ENCODE peak calls at places on chromosome 6, in eight cellular contexts. L is right atrium auricular region, U is colonic mucosa, D is fibroblast of pulmonary artery, K is SK-N-SH, Z is A673, V is mammary epithelial cell, J is lower leg skin. G is an unnamed sample.

GRCh38 chr6:150932976-150933375 is 67.5 kb downstream of the MTHFD1L start:
- DNase-seq in L (no peak), U (no peak), D (no peak), K (no peak), Z (peak), V (no peak), J (no peak), G (no peak)

GRCh38 chr6:23180504-23181293 is 611.3 kb downstream of the HDGFL1 start:
- DNase-seq in L (no peak), U (peak), D (peak), K (peak), Z (peak), V (no peak), J (no peak), G (peak)

GRCh38 chr6:170236131-170236851 is 54.6 kb downstream of the DLL1 start:
- DNase-seq in L (no peak), U (no peak), D (no peak), K (no peak), Z (no peak), V (no peak), J (peak), G (no peak)

GRCh38 chr6:116410945-116411623 is 40.3 kb downstream of the DSE start:
- DNase-seq in L (no peak), U (no peak), D (peak), K (no peak), Z (peak), V (peak), J (no peak), G (peak)

GRCh38 chr6:43016935-43017334 is 2.9 kb downstream of the KLHDC3 start:
- DNase-seq in L (no peak), U (no peak), D (no peak), K (no peak), Z (no peak), V (no peak), J (no peak), G (no peak)

GRCh38 chr6:145904878-145905277 is 59.3 kb downstream of the SHPRH start:
- DNase-seq in L (no peak), U (peak), D (no peak), K (no peak), Z (no peak), V (no peak), J (no peak), G (no peak)

GRCh38 chr6:73579851-73580246 is 59.0 kb upstream of the EEF1A1 start:
- DNase-seq in L (no peak), U (no peak), D (peak), K (no peak), Z (no peak), V (peak), J (no peak), G (peak)

GRCh38 chr6:28354688-28355554 is 5.2 kb downstream of the ZKSCAN3 start:
- DNase-seq in L (no peak), U (no peak), D (no peak), K (no peak), Z (no peak), V (no peak), J (no peak), G (no peak)

GRCh38 chr6:108484016-108484415 is 76.7 kb upstream of the FOXO3 start:
- DNase-seq in L (no peak), U (no peak), D (no peak), K (no peak), Z (no peak), V (no peak), J (no peak), G (no peak)

GRCh38 chr6:151962246-151962846 is 154.9 kb downstream of the ESR1 start:
- DNase-seq in L (no peak), U (no peak), D (peak), K (no peak), Z (no peak), V (peak), J (no peak), G (peak)

GRCh38 chr6:39208233-39208720 is 21.0 kb downstream of the KCNK5 start:
- DNase-seq in L (no peak), U (no peak), D (no peak), K (no peak), Z (no peak), V (no peak), J (no peak), G (no peak)

GRCh38 chr6:160141001-160141726 is 19.5 kb downstream of the SLC22A1 start:
- DNase-seq in L (peak), U (no peak), D (peak), K (no peak), Z (no peak), V (no peak), J (no peak), G (peak)

GRCh38 chr6:118704911-118705310 is 53.5 kb upstream of the CEP85L start:
- DNase-seq in L (no peak), U (no peak), D (peak), K (no peak), Z (peak), V (no peak), J (no peak), G (peak)

GRCh38 chr6:166204852-166205650 is 37.4 kb upstream of the TBXT start:
- DNase-seq in L (no peak), U (no peak), D (no peak), K (no peak), Z (no peak), V (no peak), J (no peak), G (no peak)

GRCh38 chr6:92231220-92231701 is 1188.1 kb downstream of the EPHA7 start:
- DNase-seq in L (no peak), U (no peak), D (no peak), K (no peak), Z (no peak), V (no peak), J (no peak), G (no peak)

GRCh38 chr6:90468080-90468479 is 118.8 kb downstream of the MAP3K7 start:
- DNase-seq in L (no peak), U (no peak), D (peak), K (no peak), Z (no peak), V (peak), J (no peak), G (peak)

GRCh38 chr6:42338573-42339218 is 113.0 kb downstream of the TRERF1 start:
- DNase-seq in L (no peak), U (no peak), D (peak), K (no peak), Z (no peak), V (peak), J (no peak), G (peak)

GRCh38 chr6:134482585-134483346 is 164.9 kb upstream of the SGK1 start:
- DNase-seq in L (peak), U (no peak), D (peak), K (no peak), Z (no peak), V (no peak), J (no peak), G (peak)

GRCh38 chr6:21914121-21914973 is 320.8 kb downstream of the SOX4 start:
- DNase-seq in L (peak), U (peak), D (peak), K (peak), Z (peak), V (peak), J (no peak), G (no peak)

GRCh38 chr6:36615018-36615761 is 21.0 kb downstream of the SRSF3 start:
- DNase-seq in L (peak), U (peak), D (peak), K (peak), Z (peak), V (peak), J (peak), G (peak)

GRCh38 chr6:151413372-151414145 is 22.2 kb upstream of the ZBTB2 start:
- DNase-seq in L (no peak), U (no peak), D (no peak), K (no peak), Z (no peak), V (no peak), J (no peak), G (no peak)

GRCh38 chr6:83231146-83231545 is 38.0 kb downstream of the RWDD2A start:
- DNase-seq in L (no peak), U (no peak), D (peak), K (no peak), Z (no peak), V (no peak), J (no peak), G (peak)

GRCh38 chr6:145814035-145814500 is 527 bp downstream of the FBXO30 start:
- DNase-seq in L (no peak), U (peak), D (no peak), K (peak), Z (peak), V (peak), J (no peak), G (peak)

GRCh38 chr6:84618836-84619235 is 145.6 kb downstream of the TBX18 start:
- DNase-seq in L (no peak), U (no peak), D (peak), K (no peak), Z (peak), V (no peak), J (no peak), G (peak)

GRCh38 chr6:132466952-132467351 is 46.0 kb downstream of the STX7 start:
- DNase-seq in L (no peak), U (no peak), D (no peak), K (no peak), Z (no peak), V (peak), J (no peak), G (peak)

GRCh38 chr6:106168097-106168888 is 82.2 kb downstream of the PRDM1 start:
- DNase-seq in L (no peak), U (no peak), D (no peak), K (no peak), Z (no peak), V (no peak), J (no peak), G (no peak)

GRCh38 chr6:158009935-158010585 is 28.4 kb downstream of the SYNJ2 start:
- DNase-seq in L (no peak), U (no peak), D (no peak), K (no peak), Z (no peak), V (no peak), J (no peak), G (no peak)

GRCh38 chr6:163137504-163137903 is 277.0 kb upstream of the QKI start:
- DNase-seq in L (no peak), U (no peak), D (no peak), K (no peak), Z (no peak), V (no peak), J (no peak), G (no peak)

GRCh38 chr6:158942349-158942748 is 57.7 kb downstream of the RSPH3 start:
- DNase-seq in L (no peak), U (no peak), D (no peak), K (no peak), Z (no peak), V (no peak), J (no peak), G (no peak)

GRCh38 chr6:29828471-29828797 is 809 bp downstream of the HLA-G start:
- DNase-seq in L (no peak), U (peak), D (no peak), K (no peak), Z (no peak), V (no peak), J (no peak), G (no peak)

GRCh38 chr6:15546591-15546990 is 116.2 kb downstream of the DTNBP1 start:
- DNase-seq in L (no peak), U (no peak), D (no peak), K (no peak), Z (no peak), V (no peak), J (no peak), G (no peak)

GRCh38 chr6:151436814-151437213 is 15.1 kb downstream of the RMND1 start:
- DNase-seq in L (no peak), U (no peak), D (peak), K (no peak), Z (peak), V (no peak), J (no peak), G (peak)

GRCh38 chr6:10205120-10205519 is 209.8 kb downstream of the TFAP2A start:
- DNase-seq in L (no peak), U (no peak), D (no peak), K (no peak), Z (no peak), V (no peak), J (no peak), G (no peak)

GRCh38 chr6:105646391-105646867 is 243.5 kb upstream of the PREP start:
- DNase-seq in L (no peak), U (no peak), D (no peak), K (no peak), Z (no peak), V (peak), J (no peak), G (no peak)

DNA sequence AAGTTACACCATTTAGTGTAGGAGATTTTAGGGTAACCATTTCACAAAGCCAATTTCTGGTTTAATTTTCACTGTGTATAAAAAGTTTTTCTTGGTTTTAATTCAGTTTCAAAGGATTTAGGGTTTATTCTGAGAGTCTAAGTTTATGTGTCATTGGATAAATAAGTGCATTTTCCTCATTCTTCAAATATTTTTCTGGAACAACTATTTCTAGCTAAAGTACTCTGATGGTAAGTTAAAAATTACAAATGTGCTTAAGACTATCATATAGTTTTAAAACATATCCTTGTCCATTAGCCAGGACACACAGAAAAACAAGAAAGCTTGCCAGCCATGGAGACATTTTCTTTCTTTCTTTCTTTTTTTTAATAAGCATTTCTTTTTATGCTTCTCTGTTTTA is 332.9 kb downstream of the RFPL4B start:
- DNase-seq in L (no peak), U (no peak), D (no peak), K (no peak), Z (no peak), V (no peak), J (no peak), G (peak)
- H3K4me3 ChIP-seq in L (no peak), U (no peak), D (no peak), K (no peak), Z (no peak), V (no peak), J (no peak), G (no peak)

GRCh38 chr6:44641344-44641743 is 253.8 kb downstream of the CDC5L start:
- DNase-seq in L (no peak), U (no peak), D (no peak), K (no peak), Z (no peak), V (no peak), J (no peak), G (no peak)

GRCh38 chr6:44642345-44642744 is 254.8 kb downstream of the CDC5L start:
- DNase-seq in L (no peak), U (no peak), D (no peak), K (no peak), Z (no peak), V (no peak), J (no peak), G (no peak)

GRCh38 chr6:44642870-44643522 is 255.5 kb downstream of the CDC5L start:
- DNase-seq in L (no peak), U (no peak), D (no peak), K (no peak), Z (no peak), V (peak), J (no peak), G (peak)

GRCh38 chr6:44646355-44646754 is 258.8 kb downstream of the CDC5L start:
- DNase-seq in L (no peak), U (no peak), D (peak), K (no peak), Z (no peak), V (no peak), J (no peak), G (peak)

DNA sequence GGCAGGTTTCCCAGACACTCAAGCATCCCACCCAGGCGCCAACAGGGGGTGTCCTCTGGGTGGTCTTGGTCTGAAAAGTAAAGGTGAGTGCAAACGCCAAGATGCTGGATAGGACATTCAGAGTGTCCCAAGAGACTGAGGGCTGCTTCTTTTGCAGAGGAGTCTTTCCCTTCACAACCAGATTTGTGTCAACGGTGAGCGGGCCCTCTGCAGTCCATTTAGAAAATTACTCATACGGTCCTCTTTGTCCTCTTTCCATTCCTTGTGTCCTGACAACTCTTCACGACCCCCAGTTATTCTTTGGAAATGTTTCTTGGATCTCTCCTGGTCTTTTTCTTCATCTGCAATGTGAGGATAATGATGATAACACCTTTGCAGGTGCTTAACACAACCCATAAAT is 257.8 kb downstream of the CDC5L start:
- DNase-seq in L (no peak), U (no peak), D (no peak), K (no peak), Z (peak), V (no peak), J (no peak), G (peak)
- TF ChIP-seq CTCF in L (no peak), U (no peak), D (no peak), K (no peak), Z (peak), V (no peak), J (no peak), G (no peak)

GRCh38 chr6:44253307-44254101 is 3.8 kb downstream of the SLC35B2 start:
- DNase-seq in L (no peak), U (peak), D (peak), K (no peak), Z (peak), V (peak), J (no peak), G (peak)

GRCh38 chr6:44256291-44257006 is 879 bp downstream of the SLC35B2 start:
- DNase-seq in L (no peak), U (peak), D (no peak), K (no peak), Z (no peak), V (peak), J (no peak), G (no peak)

GRCh38 chr6:44255848-44256247 is 1.5 kb downstream of the SLC35B2 start:
- DNase-seq in L (no peak), U (no peak), D (no peak), K (no peak), Z (no peak), V (no peak), J (no peak), G (no peak)

GRCh38 chr6:44254201-44254956 is 2.9 kb downstream of the SLC35B2 start:
- DNase-seq in L (no peak), U (no peak), D (no peak), K (no peak), Z (peak), V (no peak), J (no peak), G (no peak)

DNA sequence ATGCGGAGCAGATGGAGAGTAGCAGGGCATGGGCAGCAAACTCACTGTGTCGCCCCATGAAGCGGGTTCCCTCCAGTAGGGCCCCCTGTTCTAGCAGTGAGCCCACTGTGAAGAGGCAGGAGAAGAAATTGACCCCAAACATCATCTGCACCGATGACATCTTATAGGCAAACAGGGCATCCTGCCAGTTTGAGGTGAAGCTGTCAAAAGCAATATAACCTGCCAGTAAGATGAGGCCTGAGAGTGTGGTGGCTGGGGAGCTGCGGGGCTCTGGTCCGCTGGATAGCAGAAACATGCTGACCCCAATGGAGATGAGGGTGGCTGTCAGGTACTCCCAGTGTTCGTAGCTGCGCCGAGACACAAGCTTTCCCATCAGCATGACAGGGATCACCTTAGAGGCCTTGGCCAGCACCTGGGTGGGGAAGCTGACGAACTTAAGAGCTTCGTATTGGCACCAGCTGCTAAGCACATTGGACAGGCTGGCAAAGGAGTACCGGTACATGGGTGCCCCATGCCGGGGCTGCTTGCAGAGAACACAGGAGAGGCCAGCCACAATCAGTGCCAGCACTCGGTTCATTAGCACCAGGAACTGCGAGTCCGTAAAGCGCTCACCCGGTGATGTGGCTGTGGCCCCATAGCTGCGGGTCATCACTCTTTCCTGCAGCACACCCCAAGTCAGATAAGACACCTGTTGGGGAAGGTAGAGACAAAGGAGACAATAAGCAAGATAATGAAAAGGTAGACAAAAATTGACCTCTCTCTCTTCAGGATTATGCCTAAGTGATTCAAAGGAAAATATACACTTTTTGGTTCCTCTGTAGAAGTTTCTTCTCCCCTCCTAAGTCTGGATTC is 2.1 kb downstream of the SLC35B2 start:
- DNase-seq in L (no peak), U (no peak), D (no peak), K (no peak), Z (peak), V (peak), J (no peak), G (no peak)
- H3K4me3 ChIP-seq in L (no peak), U (no peak), D (no peak), K (peak), Z (no peak), V (no peak), J (no peak), G (no peak)

GRCh38 chr6:50030777-50031562 is 9.2 kb upstream of the DEFB110 start:
- DNase-seq in L (no peak), U (no peak), D (no peak), K (peak), Z (peak), V (peak), J (no peak), G (no peak)
- TF ChIP-seq CTCF in L (no peak), U (no peak), D (no peak), K (peak), Z (peak), V (peak), J (no peak), G (no peak)

DNA sequence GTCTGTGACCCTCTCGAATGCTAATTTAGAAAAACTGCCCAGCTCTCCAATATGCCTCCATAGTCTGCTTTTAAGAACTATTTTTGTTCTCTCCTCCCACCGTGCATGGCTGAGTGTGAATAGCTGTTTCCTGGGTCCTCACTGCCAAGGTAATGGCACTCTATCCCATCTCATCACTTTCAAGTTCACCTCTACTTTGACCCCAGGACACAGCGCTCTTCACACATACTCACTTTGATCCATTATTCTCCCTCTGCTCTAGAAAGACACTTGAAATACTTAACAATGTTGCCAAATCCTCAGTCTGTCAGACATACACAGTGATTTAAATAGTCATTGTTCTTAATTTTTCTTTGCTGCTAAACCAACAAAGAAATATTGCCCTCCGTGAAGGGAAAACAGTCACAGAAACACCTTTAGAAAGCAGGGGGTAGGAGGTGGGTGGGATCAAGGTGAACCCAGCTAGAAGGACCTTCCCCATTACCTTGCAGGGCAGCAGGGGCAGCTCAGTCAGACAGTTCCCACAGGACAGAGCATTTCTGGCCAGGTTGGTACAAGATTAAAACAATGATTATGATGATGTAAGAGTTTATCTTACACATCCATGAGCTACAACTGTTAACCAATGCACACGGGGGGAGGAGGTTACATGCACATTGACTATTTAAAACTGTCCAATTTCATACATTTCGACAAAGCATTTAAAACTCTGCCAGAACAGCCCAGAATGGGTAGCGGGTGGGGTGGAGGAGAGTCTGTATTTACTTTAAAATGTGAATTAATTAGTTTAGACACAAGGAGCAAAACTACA is 2.4 kb downstream of the SLC22A23 start:
- DNase-seq in L (no peak), U (no peak), D (no peak), K (no peak), Z (no peak), V (peak), J (no peak), G (peak)
- H3K4me3 ChIP-seq in L (no peak), U (peak), D (no peak), K (no peak), Z (no peak), V (peak), J (no peak), G (no peak)

GRCh38 chr6:78629154-78629721 is 238.1 kb upstream of the IRAK1BP1 start:
- DNase-seq in L (no peak), U (no peak), D (peak), K (peak), Z (peak), V (no peak), J (no peak), G (peak)
- TF ChIP-seq CTCF in L (no peak), U (no peak), D (no peak), K (no peak), Z (no peak), V (no peak), J (no peak), G (no peak)

GRCh38 chr6:26120807-26121140 is 33.5 kb downstream of the HFE start:
- DNase-seq in L (no peak), U (no peak), D (no peak), K (no peak), Z (no peak), V (no peak), J (no peak), G (no peak)
- H3K4me3 ChIP-seq in L (no peak), U (no peak), D (no peak), K (no peak), Z (no peak), V (no peak), J (no peak), G (no peak)

G was measured in cardiac fibroblast.